ENCODE peak calls at places on chromosomes 2 and 18, in ten cellular contexts. G is MM.1S, B is brain microvascular endothelial cell, T is Panc1, I is esophagus squamous epithelium, R is spleen, N is mesendoderm, J is ovary, Q is tibial nerve, P is hepatocyte. W is an unnamed sample.

GRCh38 chr2:149622343-149622742 is 34.8 kb upstream of the MMADHC start:
- DNase-seq in G (no peak), B (no peak), T (no peak), I (no peak), R (no peak), N (no peak), J (no peak), Q (no peak), P (no peak), W (no peak)

GRCh38 chr2:210654091-210654490 is 97.7 kb downstream of the CPS1 start:
- DNase-seq in G (no peak), B (no peak), T (no peak), I (no peak), R (no peak), N (no peak), J (no peak), Q (no peak), P (no peak), W (no peak)

GRCh38 chr2:43495727-43496126 is 100.1 kb downstream of the THADA start:
- DNase-seq in G (no peak), B (no peak), T (no peak), I (no peak), R (no peak), N (no peak), J (no peak), Q (no peak), P (peak; percentile 5), W (no peak)

GRCh38 chr2:234081970-234082822 is 31.7 kb downstream of the SPP2 start:
- DNase-seq in G (no peak), B (no peak), T (no peak), I (no peak), R (no peak), N (no peak), J (no peak), Q (no peak), P (peak; percentile 39), W (no peak)

GRCh38 chr18:9839806-9840205 is 46.0 kb upstream of the TXNDC2 start:
- DNase-seq in G (no peak), B (no peak), T (no peak), I (no peak), R (no peak), N (peak; percentile 72), J (no peak), Q (no peak), P (no peak), W (no peak)

GRCh38 chr2:170892391-170892951 is 36.6 kb upstream of the GORASP2 start:
- DNase-seq in G (no peak), B (no peak), T (no peak), I (no peak), R (no peak), N (no peak), J (no peak), Q (no peak), P (no peak), W (no peak)

GRCh38 chr2:240441326-240441992 is 6.0 kb downstream of the GPC1 start:
- DNase-seq in G (no peak), B (no peak), T (no peak), I (no peak), R (no peak), N (no peak), J (peak; percentile 19), Q (no peak), P (no peak), W (no peak)

GRCh38 chr2:234949762-234950434 is 1.9 kb upstream of the SH3BP4 start:
- DNase-seq in G (no peak), B (peak; percentile 99), T (no peak), I (no peak), R (no peak), N (no peak), J (no peak), Q (no peak), P (peak; percentile 71), W (peak; percentile 92)

GRCh38 chr2:197161738-197162137 is 148.8 kb downstream of the ANKRD44 start:
- DNase-seq in G (no peak), B (no peak), T (no peak), I (no peak), R (no peak), N (no peak), J (no peak), Q (no peak), P (no peak), W (no peak)

GRCh38 chr2:197158138-197158537 is 152.4 kb downstream of the ANKRD44 start:
- DNase-seq in G (no peak), B (no peak), T (no peak), I (no peak), R (no peak), N (no peak), J (no peak), Q (no peak), P (no peak), W (no peak)

GRCh38 chr2:197159681-197160211 is 150.8 kb downstream of the ANKRD44 start:
- DNase-seq in G (no peak), B (peak; percentile 86), T (peak; percentile 96), I (no peak), R (no peak), N (no peak), J (no peak), Q (no peak), P (no peak), W (no peak)

GRCh38 chr2:197163755-197164753 is 146.5 kb downstream of the ANKRD44 start:
- DNase-seq in G (no peak), B (no peak), T (no peak), I (no peak), R (no peak), N (peak; percentile 54), J (no peak), Q (no peak), P (peak; percentile 12), W (no peak)

GRCh38 chr2:197158591-197159550 is 151.7 kb downstream of the ANKRD44 start:
- DNase-seq in G (no peak), B (peak; percentile 37), T (peak; percentile 65), I (no peak), R (no peak), N (no peak), J (no peak), Q (no peak), P (no peak), W (no peak)
- H3K27ac ChIP-seq in G (no peak overlapping the region), B (peak overlapping the region; percentile 93), T (peak overlapping the region; percentile 54), I (no peak overlapping the region), R (peak overlapping the region; percentile 40), N (no peak overlapping the region), J (no peak overlapping the region), Q (no peak overlapping the region), P (no peak overlapping the region), W (peak overlapping the region; percentile 7)

DNA sequence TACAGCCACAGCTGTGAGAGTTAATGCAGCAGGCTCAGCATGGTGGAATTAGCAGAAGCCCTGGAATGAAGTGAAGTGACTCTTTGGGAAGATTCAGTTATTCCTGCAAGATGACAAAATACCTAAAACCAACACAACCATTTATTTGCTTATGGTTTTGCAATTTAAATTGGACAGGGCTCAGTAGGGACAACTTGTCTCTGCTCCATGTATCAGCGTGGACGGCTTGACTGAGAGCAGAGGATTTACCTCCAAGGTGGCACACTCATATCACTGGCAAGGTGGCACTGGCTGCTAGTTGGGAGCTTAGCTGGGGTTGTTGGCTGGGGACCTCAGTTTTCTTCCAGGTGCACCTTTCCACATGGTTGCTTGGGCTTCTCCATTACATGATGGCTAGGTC is 58.3 kb downstream of the LTBP1 start:
- DNase-seq in G (no peak), B (no peak), T (no peak), I (no peak), R (no peak), N (no peak), J (no peak), Q (no peak), P (no peak), W (no peak)
- H3K27ac ChIP-seq in G (no peak overlapping the region), B (no peak overlapping the region), T (no peak overlapping the region), I (no peak overlapping the region), R (no peak overlapping the region), N (peak overlapping the region; percentile 11), J (no peak overlapping the region), Q (no peak overlapping the region), P (no peak overlapping the region), W (no peak overlapping the region)

DNA sequence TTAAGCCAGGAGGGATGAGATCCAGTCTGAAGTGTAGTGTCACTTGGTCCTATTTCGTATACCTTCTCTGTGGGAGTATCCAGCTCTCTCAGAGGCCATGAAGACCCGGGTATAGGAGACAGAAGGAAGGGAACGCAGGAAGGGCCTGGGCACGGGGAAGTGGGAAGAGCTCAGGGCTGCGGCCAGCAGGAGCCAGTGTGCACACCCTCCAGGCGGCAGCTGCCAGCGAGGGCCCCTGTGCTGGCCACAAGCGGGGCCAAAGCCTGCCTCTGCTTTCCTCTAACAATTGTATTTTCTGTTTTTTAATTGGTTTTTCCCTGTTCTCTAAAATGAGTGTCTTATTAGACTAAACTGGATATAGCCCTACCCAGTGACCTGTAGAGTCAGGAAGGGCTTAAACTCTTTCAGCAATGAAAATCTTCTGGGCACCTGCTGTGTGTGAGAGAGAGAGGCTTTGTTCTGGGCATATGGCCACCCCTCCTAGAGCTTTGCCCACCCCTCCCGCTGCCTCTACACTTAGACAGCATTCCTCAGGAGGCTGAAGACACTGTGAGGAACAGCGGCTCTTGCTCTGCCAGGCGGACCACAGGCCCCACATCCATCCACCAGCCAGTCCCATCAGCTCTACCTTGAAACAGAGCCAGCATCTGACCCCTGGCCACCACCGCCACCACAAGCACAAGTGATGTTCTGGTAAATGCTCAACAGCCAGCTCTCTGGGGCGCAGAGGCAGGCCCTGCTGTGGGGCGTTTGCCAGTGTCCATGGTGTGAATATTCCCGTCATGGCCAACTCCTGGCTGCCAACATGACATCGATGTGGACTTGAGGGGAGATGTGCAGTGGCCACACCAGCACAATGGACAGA is 9.5 kb downstream of the GPR17 start:
- DNase-seq in G (no peak), B (no peak), T (no peak), I (no peak), R (peak; percentile 74), N (no peak), J (no peak), Q (no peak), P (no peak), W (no peak)
- H3K27ac ChIP-seq in G (no peak overlapping the region), B (no peak overlapping the region), T (no peak overlapping the region), I (peak overlapping the region; percentile 78), R (peak overlapping the region; percentile 8), N (no peak overlapping the region), J (no peak overlapping the region), Q (peak overlapping the region; percentile 92), P (no peak overlapping the region), W (no peak overlapping the region)

GRCh38 chr2:224039770-224040088 is 643 bp upstream of the SERPINE2 start:
- DNase-seq in G (no peak), B (no peak), T (no peak), I (no peak), R (no peak), N (no peak), J (no peak), Q (no peak), P (no peak), W (no peak)

GRCh38 chr2:224036731-224037376 is 2.2 kb downstream of the SERPINE2 start:
- DNase-seq in G (no peak), B (no peak), T (no peak), I (no peak), R (no peak), N (no peak), J (no peak), Q (no peak), P (no peak), W (no peak)

GRCh38 chr2:224038049-224038829 is 847 bp downstream of the SERPINE2 start:
- DNase-seq in G (peak; percentile 72), B (no peak), T (no peak), I (no peak), R (peak; percentile 84), N (peak; percentile 74), J (peak; percentile 57), Q (no peak), P (peak; percentile 57), W (no peak)

GRCh38 chr2:224039080-224039769 is at the start of gene SERPINE2:
- DNase-seq in G (peak; percentile 77), B (peak; percentile 37), T (no peak), I (no peak), R (peak; percentile 81), N (peak; percentile 94), J (peak; percentile 73), Q (no peak), P (peak; percentile 77), W (no peak)

GRCh38 chr2:224038830-224039079 is 331 bp downstream of the SERPINE2 start:
- DNase-seq in G (no peak), B (no peak), T (no peak), I (no peak), R (no peak), N (no peak), J (no peak), Q (no peak), P (no peak), W (no peak)
- H3K27ac ChIP-seq in G (no peak overlapping the region), B (no peak overlapping the region), T (no peak overlapping the region), I (peak overlapping the region; percentile 80), R (no peak overlapping the region), N (peak overlapping the region; percentile 52), J (peak overlapping the region; percentile 86), Q (peak overlapping the region; percentile 56), P (peak overlapping the region; percentile 15), W (peak overlapping the region; percentile 49)

W was measured in epithelial cell of prostate.